ENCODE peak calls at places on chromosome 13, in five cellular contexts. Z is CD8-positive, alpha-beta T cell; D is ELR; K is IMR-90; A is astrocyte of the spinal cord. W is an unnamed sample.

GRCh38 chr13:79799466-79799865 is 318.5 kb downstream of the NDFIP2 start:
- DNase-seq in D (no peak), Z (no peak), K (no peak), A (no peak), W (no peak)

GRCh38 chr13:110628952-110629701 is 13.8 kb downstream of the NAXD start:
- DNase-seq in D (no peak), A (no peak), K (no peak), Z (no peak), W (no peak)

GRCh38 chr13:73262862-73263627 is 204.2 kb downstream of the KLF5 start:
- DNase-seq in A (no peak), D (no peak), Z (no peak), K (no peak), W (no peak)

GRCh38 chr13:113832204-113832603 is 31.7 kb downstream of the GAS6 start:
- DNase-seq in Z (no peak), D (no peak), K (no peak), A (no peak), W (no peak)

GRCh38 chr13:81686877-81687276 is 1346.0 kb upstream of the SPRY2 start:
- DNase-seq in K (no peak), D (peak), A (peak), Z (no peak), W (no peak)

GRCh38 chr13:82758056-82758455 is 1124.2 kb downstream of the SLITRK1 start:
- DNase-seq in D (peak), K (peak), A (no peak), Z (no peak), W (no peak)

GRCh38 chr13:26254583-26255102 is 714 bp downstream of the CDK8 start:
- DNase-seq in D (peak), A (peak), Z (peak), K (peak), W (peak)

GRCh38 chr13:113625965-113626661 is 31.9 kb downstream of the ATP4B start:
- DNase-seq in A (peak), K (peak), Z (no peak), D (peak), W (peak)

GRCh38 chr13:20825476-20825875 is 51.7 kb upstream of the EEF1AKMT1 start:
- DNase-seq in K (peak), D (peak), A (peak), Z (no peak), W (no peak)

GRCh38 chr13:44159633-44160279 is 213.9 kb upstream of the SERP2 start:
- DNase-seq in Z (no peak), K (no peak), A (peak), D (peak), W (no peak)

GRCh38 chr13:112443191-112444000 is 67.2 kb downstream of the SPACA7 start:
- DNase-seq in K (no peak), Z (no peak), D (peak), A (no peak), W (no peak)

GRCh38 chr13:49649244-49649962 is 21.1 kb downstream of the ARL11 start:
- DNase-seq in A (peak), D (peak), Z (no peak), K (peak), W (no peak)

GRCh38 chr13:48902421-48902820 is 73.3 kb upstream of the FNDC3A start:
- DNase-seq in D (peak), K (peak), Z (no peak), A (no peak), W (no peak)

GRCh38 chr13:76991432-76991795 is 467 bp upstream of the CLN5 start:
- DNase-seq in A (no peak), K (no peak), D (peak), Z (peak), W (no peak)

GRCh38 chr13:77429320-77430142 is 102.6 kb upstream of the MYCBP2 start:
- DNase-seq in K (no peak), Z (no peak), A (peak), D (no peak), W (no peak)

GRCh38 chr13:111919826-111920225 is 147.1 kb upstream of the SOX1 start:
- DNase-seq in A (no peak), Z (no peak), K (no peak), D (no peak), W (no peak)

GRCh38 chr13:94330552-94331071 is 148.9 kb downstream of the DCT start:
- DNase-seq in A (no peak), K (no peak), Z (no peak), D (no peak), W (no peak)

GRCh38 chr13:24192811-24193162 is 32.3 kb downstream of the SPATA13 start:
- DNase-seq in A (no peak), K (no peak), Z (no peak), D (no peak), W (no peak)

GRCh38 chr13:40102854-40103253 is 447.4 kb downstream of the COG6 start:
- DNase-seq in A (peak), Z (peak), K (peak), D (peak), W (no peak)

GRCh38 chr13:47426126-47426849 is 529.4 kb upstream of the HTR2A start:
- DNase-seq in D (peak), K (peak), Z (no peak), A (peak), W (no peak)

W was measured in cardiac septum.